ENCODE peak calls at places on chromosomes 7 and 10, in five cellular contexts. One of them, this sample, is unnamed.

GRCh38 chr7:121985476-121985875 is 112.5 kb downstream of the PTPRZ1 start:
- DNase-seq in hepatocyte: no peak
- DNase-seq in heart left ventricle: no peak
- DNase-seq in AG04450: no peak
- DNase-seq in transverse colon: no peak
- DNase-seq in this sample: no peak

GRCh38 chr7:1689356-1689755 is 19.3 kb downstream of the ELFN1 start:
- DNase-seq in heart left ventricle: no peak
- DNase-seq in transverse colon: no peak
- DNase-seq in hepatocyte: no peak
- DNase-seq in AG04450: no peak
- DNase-seq in this sample: no peak

GRCh38 chr7:134016223-134016941 is 110.8 kb upstream of the LRGUK start:
- DNase-seq in transverse colon: peak; percentile 16
- DNase-seq in AG04450: no peak
- DNase-seq in heart left ventricle: no peak
- DNase-seq in hepatocyte: peak; percentile 48
- DNase-seq in this sample: peak; percentile 43

GRCh38 chr7:18475488-18475887 is 20.1 kb upstream of the HDAC9 start:
- DNase-seq in AG04450: no peak
- DNase-seq in transverse colon: no peak
- DNase-seq in heart left ventricle: no peak
- DNase-seq in hepatocyte: no peak
- DNase-seq in this sample: no peak

GRCh38 chr7:148912758-148913541 is 28.9 kb upstream of the EZH2 start:
- DNase-seq in hepatocyte: no peak
- DNase-seq in heart left ventricle: no peak
- DNase-seq in AG04450: no peak
- DNase-seq in transverse colon: no peak
- DNase-seq in this sample: peak; percentile 6

GRCh38 chr10:1366277-1366676 is 310.1 kb downstream of the WDR37 start:
- DNase-seq in hepatocyte: no peak
- DNase-seq in AG04450: no peak
- DNase-seq in heart left ventricle: no peak
- DNase-seq in transverse colon: no peak
- DNase-seq in this sample: no peak

GRCh38 chr10:29163746-29164145 is 125.1 kb upstream of the LYZL1 start:
- DNase-seq in heart left ventricle: peak; percentile 43
- DNase-seq in AG04450: peak; percentile 10
- DNase-seq in transverse colon: no peak
- DNase-seq in hepatocyte: no peak
- DNase-seq in this sample: peak; percentile 61

GRCh38 chr7:143455494-143455893 is 12.2 kb downstream of the TAS2R60 start:
- DNase-seq in heart left ventricle: no peak
- DNase-seq in hepatocyte: no peak
- DNase-seq in transverse colon: no peak
- DNase-seq in AG04450: no peak
- DNase-seq in this sample: no peak

GRCh38 chr10:132309879-132310591 is 2.3 kb upstream of the STK32C start:
- DNase-seq in hepatocyte: no peak
- DNase-seq in heart left ventricle: peak; percentile 17
- DNase-seq in transverse colon: no peak
- DNase-seq in AG04450: no peak
- DNase-seq in this sample: no peak

GRCh38 chr10:97278491-97278989 is 13.9 kb downstream of the ARHGAP19 start:
- DNase-seq in hepatocyte: peak; percentile 72
- DNase-seq in AG04450: peak; percentile 79
- DNase-seq in transverse colon: no peak
- DNase-seq in heart left ventricle: no peak
- DNase-seq in this sample: peak; percentile 90

GRCh38 chr10:128124813-128125403 is 1.3 kb downstream of the MKI67 start:
- DNase-seq in heart left ventricle: no peak
- DNase-seq in AG04450: no peak
- DNase-seq in transverse colon: peak; percentile 11
- DNase-seq in hepatocyte: no peak
- DNase-seq in this sample: no peak

DNA sequence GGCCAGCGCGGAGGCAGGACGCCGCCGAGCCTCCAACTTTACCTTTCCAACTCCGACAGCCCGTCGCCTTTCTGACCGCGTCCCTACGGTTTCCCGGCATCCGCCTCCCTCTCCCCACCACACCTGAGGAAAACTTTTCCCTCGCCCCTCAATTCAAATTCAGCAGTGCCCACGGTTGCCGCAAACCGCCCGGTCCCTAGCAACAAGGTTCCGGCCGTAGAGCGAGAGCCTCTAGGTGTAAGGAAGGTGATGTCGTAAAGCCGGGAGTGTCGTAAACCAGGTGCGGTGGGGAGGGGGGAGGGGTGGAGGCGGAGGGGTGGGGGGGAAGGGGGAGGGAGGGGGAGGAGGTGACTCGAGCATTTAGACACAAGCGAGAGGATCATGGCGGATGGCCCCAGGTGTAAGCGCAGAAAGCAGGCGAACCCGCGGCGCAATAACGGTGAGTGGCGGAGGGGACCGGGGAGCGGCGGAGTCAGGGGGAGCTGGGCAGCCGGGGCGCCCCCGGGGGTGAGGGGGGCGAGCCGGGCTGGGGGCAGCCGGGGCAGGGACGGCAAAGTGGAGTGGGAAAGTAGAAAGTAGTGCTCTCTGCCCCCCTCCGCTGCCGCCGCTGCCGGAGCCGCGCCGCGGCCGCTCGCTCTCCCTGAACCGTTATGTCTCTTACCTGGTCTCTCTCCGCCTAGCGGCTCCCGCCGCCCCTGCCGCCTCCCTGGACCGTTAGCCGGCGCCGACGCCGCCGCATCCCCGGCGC is at the start of gene ZEB1:
- DNase-seq in hepatocyte: peak; percentile 92
- DNase-seq in AG04450: peak; percentile 79
- DNase-seq in transverse colon: peak; percentile 90
- DNase-seq in heart left ventricle: peak; percentile 93
- DNase-seq in this sample: peak; percentile 94
- TF ChIP-seq CTCF in hepatocyte: peak; percentile 32
- TF ChIP-seq CTCF in AG04450: peak; percentile 46
- TF ChIP-seq CTCF in transverse colon: peak; percentile 56
- TF ChIP-seq CTCF in heart left ventricle: peak; percentile 23
- TF ChIP-seq CTCF in this sample: peak; percentile 50

GRCh38 chr7:28957822-28958234 is 302 bp downstream of the TRIL start:
- DNase-seq in heart left ventricle: no peak
- DNase-seq in transverse colon: no peak
- DNase-seq in AG04450: no peak
- DNase-seq in hepatocyte: peak; percentile 41
- DNase-seq in this sample: peak; percentile 7

GRCh38 chr7:28956608-28957063 is 1.5 kb downstream of the TRIL start:
- DNase-seq in AG04450: no peak
- DNase-seq in transverse colon: peak; percentile 70
- DNase-seq in hepatocyte: peak; percentile 80
- DNase-seq in heart left ventricle: peak; percentile 75
- DNase-seq in this sample: peak; percentile 44

GRCh38 chr7:28957064-28957821 is 887 bp downstream of the TRIL start:
- DNase-seq in transverse colon: peak; percentile 30
- DNase-seq in hepatocyte: peak; percentile 36
- DNase-seq in heart left ventricle: peak; percentile 37
- DNase-seq in AG04450: no peak
- DNase-seq in this sample: peak; percentile 8

GRCh38 chr7:28958946-28959417 is 852 bp upstream of the TRIL start:
- DNase-seq in transverse colon: no peak
- DNase-seq in heart left ventricle: no peak
- DNase-seq in AG04450: no peak
- DNase-seq in hepatocyte: no peak
- DNase-seq in this sample: no peak

GRCh38 chr7:28958235-28958945 is at the start of gene TRIL:
- DNase-seq in hepatocyte: peak; percentile 79
- DNase-seq in heart left ventricle: peak; percentile 91
- DNase-seq in AG04450: peak; percentile 33
- DNase-seq in transverse colon: peak; percentile 63
- DNase-seq in this sample: peak; percentile 61
- H3K4me3 ChIP-seq in hepatocyte: peak within 1 kb of the TSS; percentile 95
- H3K4me3 ChIP-seq in heart left ventricle: peak within 1 kb of the TSS; percentile 45
- H3K4me3 ChIP-seq in AG04450: peak within 1 kb of the TSS; percentile 49
- H3K4me3 ChIP-seq in transverse colon: peak within 1 kb of the TSS; percentile 36
- H3K4me3 ChIP-seq in this sample: peak within 1 kb of the TSS; percentile 39

GRCh38 chr10:124094419-124094785 is 1.0 kb upstream of the CHST15 start:
- DNase-seq in AG04450: no peak
- DNase-seq in hepatocyte: no peak
- DNase-seq in heart left ventricle: peak; percentile 43
- DNase-seq in transverse colon: peak; percentile 33
- DNase-seq in this sample: no peak
- TF ChIP-seq CTCF in AG04450: no peak
- TF ChIP-seq CTCF in hepatocyte: no peak
- TF ChIP-seq CTCF in heart left ventricle: no peak
- TF ChIP-seq CTCF in transverse colon: no peak
- TF ChIP-seq CTCF in this sample: no peak

GRCh38 chr10:87658858-87659555 is 671 bp upstream of the PAPSS2 start:
- DNase-seq in hepatocyte: no peak
- DNase-seq in heart left ventricle: no peak
- DNase-seq in AG04450: no peak
- DNase-seq in transverse colon: no peak
- DNase-seq in this sample: peak; percentile 18
- H3K4me3 ChIP-seq in hepatocyte: peak overlapping the region; percentile 79
- H3K4me3 ChIP-seq in heart left ventricle: peak overlapping the region; percentile 81
- H3K4me3 ChIP-seq in AG04450: peak overlapping the region; percentile 83
- H3K4me3 ChIP-seq in transverse colon: peak overlapping the region; percentile 59
- H3K4me3 ChIP-seq in this sample: peak overlapping the region; percentile 92

DNA sequence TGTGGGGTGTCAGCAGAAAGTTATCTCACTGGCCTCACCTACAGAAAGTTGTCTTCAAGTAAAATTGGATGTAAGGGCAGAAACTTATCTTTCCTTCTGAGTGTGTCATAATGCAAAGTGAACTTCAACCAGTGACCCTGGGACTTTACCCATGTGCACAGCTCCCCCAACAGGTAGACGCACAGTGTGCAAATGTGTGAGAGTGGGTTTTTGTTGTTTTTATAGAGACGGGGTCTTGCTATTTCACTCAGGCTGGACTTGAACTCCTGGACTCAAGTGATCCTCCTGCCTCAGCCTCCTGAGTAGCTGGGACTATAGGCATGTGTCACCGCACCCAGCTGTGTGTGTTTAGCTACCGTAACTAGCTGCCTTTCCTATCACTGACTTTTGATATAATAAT is 6.4 kb upstream of the KAZALD1 start:
- DNase-seq in heart left ventricle: no peak
- DNase-seq in AG04450: no peak
- DNase-seq in transverse colon: no peak
- DNase-seq in hepatocyte: no peak
- DNase-seq in this sample: no peak
- TF ChIP-seq CTCF in heart left ventricle: no peak
- TF ChIP-seq CTCF in AG04450: no peak
- TF ChIP-seq CTCF in transverse colon: no peak
- TF ChIP-seq CTCF in hepatocyte: peak; percentile 29
- TF ChIP-seq CTCF in this sample: peak; percentile 25

GRCh38 chr10:17214486-17214885 is 13.0 kb upstream of the TRDMT1 start:
- DNase-seq in AG04450: no peak
- DNase-seq in heart left ventricle: no peak
- DNase-seq in hepatocyte: no peak
- DNase-seq in transverse colon: no peak
- DNase-seq in this sample: no peak

GRCh38 chr10:17210361-17210760 is 8.9 kb upstream of the TRDMT1 start:
- DNase-seq in heart left ventricle: no peak
- DNase-seq in AG04450: no peak
- DNase-seq in transverse colon: no peak
- DNase-seq in hepatocyte: no peak
- DNase-seq in this sample: peak; percentile 57

GRCh38 chr10:17213646-17214349 is 12.3 kb upstream of the TRDMT1 start:
- DNase-seq in heart left ventricle: no peak
- DNase-seq in transverse colon: no peak
- DNase-seq in hepatocyte: no peak
- DNase-seq in AG04450: no peak
- DNase-seq in this sample: peak; percentile 78

GRCh38 chr10:17214991-17215781 is 12.9 kb upstream of the VIM start:
- DNase-seq in heart left ventricle: no peak
- DNase-seq in transverse colon: no peak
- DNase-seq in hepatocyte: no peak
- DNase-seq in AG04450: peak; percentile 88
- DNase-seq in this sample: peak; percentile 99

DNA sequence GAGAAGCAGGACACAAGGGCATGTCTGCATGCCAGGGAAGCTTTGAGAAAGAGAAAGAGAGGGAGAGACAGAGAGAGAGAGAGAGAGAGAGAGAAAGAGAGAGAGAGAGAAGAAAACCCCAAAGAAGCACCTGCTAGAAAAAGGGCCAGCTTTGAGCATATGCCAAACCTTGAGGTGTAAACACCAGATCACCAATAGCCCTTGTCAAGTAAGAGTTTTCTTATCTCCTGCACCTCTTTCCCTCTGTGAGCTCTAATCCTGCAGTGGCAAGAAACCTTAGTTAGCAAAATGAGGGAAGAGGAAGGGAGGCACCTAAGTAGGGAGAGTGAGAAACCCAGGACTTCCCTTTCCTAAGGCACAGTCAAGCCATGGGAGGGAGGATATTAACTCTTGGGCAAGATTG is 11.3 kb upstream of the TRDMT1 start:
- DNase-seq in heart left ventricle: no peak
- DNase-seq in AG04450: no peak
- DNase-seq in transverse colon: no peak
- DNase-seq in hepatocyte: no peak
- DNase-seq in this sample: no peak
- H3K4me3 ChIP-seq in heart left ventricle: no peak overlapping the region
- H3K4me3 ChIP-seq in AG04450: no peak overlapping the region
- H3K4me3 ChIP-seq in transverse colon: no peak overlapping the region
- H3K4me3 ChIP-seq in hepatocyte: no peak overlapping the region
- H3K4me3 ChIP-seq in this sample: no peak overlapping the region